ENCODE peak calls at places on chromosomes 6 and 20, in four cellular contexts. W, V, D and U are unnamed samples.
A peak's percentile ranks its signal among the peaks of the same experiment; 100 is the strongest.

GRCh38 chr6:170153436-170154319 is 137.2 kb downstream of the DLL1 start:
- DNase-seq in V (no peak), W (no peak), D (no peak), U (no peak)

GRCh38 chr6:44980841-44981240 is 347.3 kb upstream of the RUNX2 start:
- DNase-seq in V (no peak), W (no peak), D (no peak), U (no peak)

GRCh38 chr20:40564997-40565680 is 123.9 kb downstream of the MAFB start:
- DNase-seq in D (no peak), V (peak; percentile 40), W (no peak), U (peak; percentile 23)

GRCh38 chr6:12232339-12232738 is 57.8 kb upstream of the EDN1 start:
- DNase-seq in V (peak; percentile 29), D (no peak), W (no peak), U (no peak)

GRCh38 chr6:158266131-158266530 is 46.1 kb upstream of the TULP4 start:
- DNase-seq in D (no peak), W (no peak), V (no peak), U (no peak)

GRCh38 chr6:617485-618100 is 39.3 kb downstream of the HUS1B start:
- DNase-seq in D (no peak), W (no peak), V (no peak), U (no peak)

GRCh38 chr6:104953410-104953953 is 3.4 kb upstream of the LIN28B start:
- DNase-seq in D (no peak), W (no peak), V (no peak), U (no peak)

GRCh38 chr6:6003334-6004146 is 3.2 kb downstream of the NRN1 start:
- DNase-seq in W (no peak), D (no peak), V (no peak), U (no peak)

GRCh38 chr20:63911171-63911570 is 16.2 kb downstream of the DNAJC5 start:
- DNase-seq in W (no peak), V (no peak), D (peak; percentile 69), U (no peak)

GRCh38 chr6:32816746-32817204 is at the start of gene HLA-DOB:
- DNase-seq in V (no peak), W (no peak), D (no peak), U (no peak)

GRCh38 chr6:77463308-77463880 is at the start of gene HTR1B:
- DNase-seq in V (no peak), D (no peak), W (no peak), U (no peak)

GRCh38 chr6:11685411-11686093 is 93.1 kb downstream of the ADTRP start:
- DNase-seq in D (no peak), V (no peak), W (no peak), U (no peak)

GRCh38 chr6:158819213-158819976 is at the start of gene EZR:
- DNase-seq in V (no peak), W (peak; percentile 72), D (peak; percentile 86), U (no peak)

GRCh38 chr20:62631336-62632317 is 10.7 kb upstream of the SLCO4A1 start:
- DNase-seq in V (no peak), W (no peak), D (no peak), U (no peak)

GRCh38 chr6:1436334-1437306 is 47.2 kb downstream of the FOXF2 start:
- DNase-seq in D (no peak), V (peak; percentile 25), W (peak; percentile 3), U (no peak)

GRCh38 chr6:57283096-57283495 is 34.3 kb upstream of the PRIM2 start:
- DNase-seq in V (peak; percentile 36), W (no peak), D (no peak), U (no peak)

GRCh38 chr6:1507251-1507650 is 102.5 kb upstream of the FOXC1 start:
- DNase-seq in D (no peak), V (no peak), W (no peak), U (no peak)

GRCh38 chr20:2845607-2846006 is 5.1 kb downstream of the VPS16 start:
- DNase-seq in V (no peak), D (no peak), W (no peak), U (no peak)

GRCh38 chr20:7741866-7742265 is 198.4 kb downstream of the HAO1 start:
- DNase-seq in V (no peak), D (no peak), W (no peak), U (no peak)

GRCh38 chr6:20877008-20877937 is 343.0 kb downstream of the CDKAL1 start:
- DNase-seq in V (peak; percentile 85), W (no peak), D (peak; percentile 80), U (peak; percentile 25)

GRCh38 chr6:87522686-87523085 is 49.9 kb downstream of the SLC35A1 start:
- DNase-seq in D (no peak), V (no peak), W (no peak), U (no peak)

GRCh38 chr6:18260448-18261106 is 3.8 kb downstream of the DEK start:
- DNase-seq in V (no peak), D (peak; percentile 62), W (no peak), U (no peak)

GRCh38 chr6:124962617-124963415 is 579 bp downstream of the RNF217 start:
- DNase-seq in V (no peak), W (no peak), D (peak; percentile 67), U (no peak)

GRCh38 chr20:45821942-45822341 is 5.2 kb downstream of the TNNC2 start:
- DNase-seq in V (no peak), W (no peak), D (no peak), U (no peak)

GRCh38 chr20:38680492-38681118 is 43.7 kb upstream of the SLC32A1 start:
- DNase-seq in D (no peak), V (no peak), W (no peak), U (no peak)

GRCh38 chr6:12592634-12593033 is 123.9 kb upstream of the PHACTR1 start:
- DNase-seq in V (no peak), W (no peak), D (no peak), U (no peak)

GRCh38 chr6:25012657-25013056 is 76.9 kb upstream of the RIPOR2 start:
- DNase-seq in W (no peak), D (no peak), V (peak; percentile 62), U (no peak)

GRCh38 chr6:19320066-19320465 is 517.1 kb upstream of the ID4 start:
- DNase-seq in V (no peak), W (no peak), D (no peak), U (no peak)

GRCh38 chr20:40948352-40949267 is 80.0 kb upstream of the TOP1 start:
- DNase-seq in W (no peak), V (no peak), D (no peak), U (no peak)

GRCh38 chr20:57620999-57621398 is 773 bp upstream of the ZBP1 start:
- DNase-seq in V (no peak), W (no peak), D (peak; percentile 49), U (no peak)

GRCh38 chr20:24027229-24027628 is 38.6 kb upstream of the GGTLC1 start:
- DNase-seq in D (peak; percentile 79), W (peak; percentile 6), V (no peak), U (peak; percentile 7)